ENCODE peak calls at places on chromosome 6, in five cellular contexts. T, A, I, H and F are unnamed samples.

GRCh38 chr6:34544052-34544604 is 12.0 kb downstream of the SPDEF start:
- DNase-seq in T (no peak), A (no peak), I (no peak), H (no peak), F (no peak)

GRCh38 chr6:111813247-111814162 is 59.7 kb downstream of the FYN start:
- DNase-seq in T (no peak), A (peak; percentile 30), I (no peak), H (no peak), F (no peak)

GRCh38 chr6:127446356-127446755 is 12.8 kb downstream of the KIAA0408 start:
- DNase-seq in T (no peak), A (no peak), I (no peak), H (no peak), F (no peak)

GRCh38 chr6:75438186-75438880 is 55.3 kb downstream of the FILIP1 start:
- DNase-seq in T (no peak), A (no peak), I (no peak), H (no peak), F (no peak)

GRCh38 chr6:4571011-4571410 is 205.2 kb upstream of the CDYL start:
- DNase-seq in T (no peak), A (no peak), I (no peak), H (no peak), F (no peak)

GRCh38 chr6:116881236-116881635 is 4.2 kb downstream of the RFX6 start:
- DNase-seq in T (no peak), A (no peak), I (no peak), H (no peak), F (no peak)

GRCh38 chr6:105038259-105038658 is 81.4 kb downstream of the LIN28B start:
- DNase-seq in T (no peak), A (no peak), I (peak; percentile 6), H (no peak), F (no peak)

GRCh38 chr6:168050861-168051586 is 28.0 kb downstream of the FRMD1 start:
- DNase-seq in T (no peak), A (no peak), I (peak; percentile 9), H (no peak), F (no peak)

GRCh38 chr6:72595812-72596211 is 26.1 kb upstream of the KCNQ5 start:
- DNase-seq in T (no peak), A (no peak), I (no peak), H (no peak), F (no peak)

GRCh38 chr6:157066781-157067491 is 256.4 kb downstream of the TMEM242 start:
- DNase-seq in T (no peak), A (no peak), I (no peak), H (no peak), F (no peak)

GRCh38 chr6:126444874-126445273 is 105.0 kb downstream of the CENPW start:
- DNase-seq in T (no peak), A (no peak), I (no peak), H (no peak), F (no peak)

GRCh38 chr6:86949776-86950175 is 12.4 kb downstream of the HTR1E start:
- DNase-seq in T (no peak), A (no peak), I (no peak), H (no peak), F (no peak)

GRCh38 chr6:131116755-131117360 is 18.4 kb upstream of the AKAP7 start:
- DNase-seq in T (no peak), A (no peak), I (peak; percentile 53), H (peak; percentile 44), F (peak; percentile 37)

GRCh38 chr6:168581706-168582105 is 140.7 kb downstream of the SMOC2 start:
- DNase-seq in T (no peak), A (no peak), I (no peak), H (no peak), F (no peak)

GRCh38 chr6:87932361-87932760 is 115.3 kb upstream of the SPACA1 start:
- DNase-seq in T (no peak), A (no peak), I (no peak), H (no peak), F (no peak)

GRCh38 chr6:16286151-16286522 is 47.8 kb downstream of the GMPR start:
- DNase-seq in T (no peak), A (no peak), I (peak; percentile 39), H (no peak), F (no peak)

GRCh38 chr6:7723041-7723447 is 2.9 kb upstream of the BMP6 start:
- DNase-seq in T (peak; percentile 94), A (peak; percentile 19), I (peak; percentile 84), H (peak; percentile 46), F (peak; percentile 93)

GRCh38 chr6:164151161-164151728 is 736.7 kb downstream of the QKI start:
- DNase-seq in T (no peak), A (no peak), I (no peak), H (no peak), F (no peak)

GRCh38 chr6:11232968-11233626 is 629 bp upstream of the NEDD9 start:
- DNase-seq in T (no peak), A (no peak), I (no peak), H (peak; percentile 19), F (no peak)

GRCh38 chr6:149135809-149136208 is 181.7 kb upstream of the TAB2 start:
- DNase-seq in T (no peak), A (no peak), I (no peak), H (no peak), F (no peak)

GRCh38 chr6:3392930-3393575 is 63.8 kb downstream of the SLC22A23 start:
- DNase-seq in T (no peak), A (no peak), I (no peak), H (no peak), F (no peak)

GRCh38 chr6:27188206-27188884 is 59.2 kb upstream of the PRSS16 start:
- DNase-seq in T (peak; percentile 54), A (peak; percentile 65), I (peak; percentile 58), H (peak; percentile 70), F (peak; percentile 51)

GRCh38 chr6:5624256-5624655 is 362.9 kb downstream of the FARS2 start:
- DNase-seq in T (no peak), A (no peak), I (no peak), H (no peak), F (no peak)
- H3K27ac ChIP-seq in T (no peak overlapping the region), A (no peak overlapping the region), I (no peak overlapping the region), H (no peak overlapping the region), F (no peak overlapping the region)

DNA sequence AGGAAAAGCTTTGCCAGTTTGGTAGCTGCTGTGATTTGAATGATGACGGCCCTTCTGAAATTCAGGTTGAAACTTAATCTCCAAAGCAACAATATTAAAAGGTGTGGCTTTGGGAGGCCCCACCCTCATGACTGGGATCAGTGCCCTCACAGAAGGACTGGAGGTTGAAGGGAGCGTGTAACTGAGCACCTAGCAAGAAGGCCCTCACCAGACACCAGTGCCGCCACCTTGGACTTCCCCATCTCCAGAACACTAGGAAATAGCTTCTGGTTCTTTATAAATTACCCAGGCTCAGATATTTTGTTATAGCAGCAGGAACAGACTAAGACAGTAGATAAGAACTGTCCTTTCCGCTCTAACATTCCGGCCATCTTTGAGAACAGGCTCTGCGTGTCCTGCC is 243.1 kb downstream of the DLL1 start:
- DNase-seq in T (no peak), A (no peak), I (no peak), H (no peak), F (no peak)
- H3K27ac ChIP-seq in T (no peak overlapping the region), A (no peak overlapping the region), I (no peak overlapping the region), H (no peak overlapping the region), F (no peak overlapping the region)

GRCh38 chr6:160036790-160037206 is 67.9 kb downstream of the IGF2R start:
- DNase-seq in T (peak; percentile 48), A (peak; percentile 76), I (no peak), H (peak; percentile 93), F (no peak)
- H3K27ac ChIP-seq in T (peak overlapping the region; percentile 54), A (peak overlapping the region; percentile 89), I (no peak overlapping the region), H (peak overlapping the region; percentile 98), F (no peak overlapping the region)

GRCh38 chr6:22147469-22147815 is 149.4 kb downstream of the PRL start:
- DNase-seq in T (no peak), A (no peak), I (no peak), H (no peak), F (no peak)

GRCh38 chr6:22149501-22150490 is 147.0 kb downstream of the PRL start:
- DNase-seq in T (peak; percentile 67), A (no peak), I (no peak), H (no peak), F (no peak)

GRCh38 chr6:22147983-22148797 is 148.6 kb downstream of the PRL start:
- DNase-seq in T (no peak), A (no peak), I (peak; percentile 27), H (peak; percentile 15), F (no peak)

GRCh38 chr6:22146581-22147468 is 150.0 kb downstream of the PRL start:
- DNase-seq in T (no peak), A (no peak), I (no peak), H (no peak), F (no peak)

GRCh38 chr6:22149081-22149480 is 147.8 kb downstream of the PRL start:
- DNase-seq in T (no peak), A (no peak), I (no peak), H (no peak), F (no peak)
- H3K27ac ChIP-seq in T (no peak overlapping the region), A (no peak overlapping the region), I (peak overlapping the region; percentile 32), H (no peak overlapping the region), F (peak overlapping the region; percentile 60)